ENCODE peak calls at places on chromosome 1, in four cellular contexts. D is suprapubic skin; Q is CD4-positive, alpha-beta T cell; G is esophagus muscularis mucosa. U is an unnamed sample. For H3K9me3, the result is how much of the 10 kb centered on the place peaks cover.

GRCh38 chr1:204261266-204261665 is 47.5 kb upstream of the GOLT1A start:
- DNase-seq in G (no peak), D (no peak), Q (no peak), U (no peak)

GRCh38 chr1:56375184-56375837 is 204.1 kb downstream of the PLPP3 start:
- DNase-seq in Q (no peak), D (no peak), G (peak), U (no peak)

GRCh38 chr1:222713091-222714012 is 988 bp downstream of the BROX start:
- DNase-seq in D (peak), G (peak), Q (peak), U (peak)

GRCh38 chr1:202710070-202711025 is at the start of gene SYT2:
- DNase-seq in D (no peak), Q (no peak), G (no peak), U (peak)

GRCh38 chr1:32361674-32362473 is 411 bp downstream of the FAM229A start:
- DNase-seq in D (no peak), Q (peak), G (no peak), U (peak)

GRCh38 chr1:205240118-205240517 is 12.4 kb downstream of the TMCC2 start:
- DNase-seq in G (no peak), Q (no peak), D (peak), U (no peak)

GRCh38 chr1:216215169-216215568 is 208.1 kb downstream of the USH2A start:
- DNase-seq in Q (no peak), D (no peak), G (no peak), U (no peak)

GRCh38 chr1:166868639-166869038 is 7.4 kb downstream of the TADA1 start:
- DNase-seq in G (peak), Q (no peak), D (no peak), U (no peak)

GRCh38 chr1:29156543-29157268 is 25.0 kb downstream of the SRSF4 start:
- DNase-seq in Q (no peak), D (no peak), G (no peak), U (no peak)

GRCh38 chr1:54285815-54286214 is 85.8 kb downstream of the MRPL37 start:
- DNase-seq in Q (no peak), D (no peak), G (no peak), U (no peak)

GRCh38 chr1:211891708-211892107 is 61.1 kb upstream of the LPGAT1 start:
- DNase-seq in D (no peak), G (no peak), Q (no peak), U (no peak)

GRCh38 chr1:94606471-94606870 is 64.9 kb upstream of the F3 start:
- DNase-seq in G (no peak), D (no peak), Q (no peak), U (no peak)

GRCh38 chr1:2926447-2927055 is 94.7 kb upstream of the ACTRT2 start:
- DNase-seq in D (no peak), Q (no peak), G (no peak), U (no peak)

GRCh38 chr1:204225841-204226745 is 12.3 kb upstream of the GOLT1A start:
- DNase-seq in G (no peak), D (no peak), Q (no peak), U (peak)

GRCh38 chr1:198499588-198499987 is 40.9 kb downstream of the ATP6V1G3 start:
- DNase-seq in G (no peak), Q (no peak), D (no peak), U (no peak)

GRCh38 chr1:238152119-238152518 is 261.4 kb upstream of the ZP4 start:
- DNase-seq in G (no peak), D (no peak), Q (no peak), U (no peak)
- H3K27ac ChIP-seq in G (no peak), D (no peak), Q (no peak), U (no peak)

DNA sequence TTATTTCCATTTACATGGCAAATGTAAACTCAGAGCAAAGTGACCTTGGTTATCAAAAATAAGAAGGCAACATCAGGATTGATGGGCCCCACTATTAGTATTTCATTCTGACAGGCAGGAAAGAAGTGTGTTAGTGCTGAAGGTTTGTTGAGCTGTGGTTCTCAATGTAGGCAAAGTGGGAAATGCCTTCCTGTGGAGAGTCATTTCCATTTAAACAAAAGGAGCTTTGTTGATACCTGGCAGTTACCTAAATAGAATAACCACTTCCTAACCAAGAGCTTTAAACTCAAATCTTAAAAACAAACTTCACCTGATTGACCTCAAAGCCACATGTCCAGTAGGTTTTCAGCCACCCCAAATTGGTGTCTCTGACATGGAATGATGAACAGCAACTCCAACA is 579.9 kb upstream of the BEND5 start:
- DNase-seq in D (no peak), G (no peak), Q (no peak), U (no peak)
- H3K9me3 ChIP-seq in D (under half), G (under half), Q (under half), U (under half)

DNA sequence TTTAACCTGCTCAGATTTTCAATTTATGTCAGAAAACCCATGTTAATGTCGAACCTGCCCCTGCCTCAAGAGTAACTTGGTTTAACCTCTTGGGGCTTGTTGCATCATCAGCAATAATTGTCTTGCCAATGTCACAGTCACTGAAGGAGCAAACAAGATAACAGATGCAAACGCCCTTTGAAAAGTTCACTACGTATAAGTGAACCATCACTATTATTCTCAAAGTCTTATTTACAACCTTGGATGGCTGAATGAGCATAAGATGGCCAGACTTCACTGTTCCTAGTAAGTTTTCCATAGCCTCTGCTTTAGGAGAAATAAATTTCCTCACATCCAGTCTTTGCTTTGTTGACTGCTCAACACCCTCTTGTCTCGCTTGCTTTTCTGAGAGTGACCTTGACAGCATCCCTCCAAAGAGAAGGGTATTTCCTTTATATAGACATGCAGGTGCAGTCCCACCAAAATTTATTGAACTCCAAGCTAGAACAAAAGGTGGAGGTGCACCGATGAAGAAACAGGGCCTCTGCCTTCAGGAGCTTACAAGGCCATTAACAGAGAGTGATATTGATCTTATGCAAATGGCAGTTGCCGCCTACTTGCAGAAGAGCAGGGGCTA is 749 bp upstream of the LRIG2 start:
- DNase-seq in Q (no peak), D (no peak), G (no peak), U (no peak)
- TF ChIP-seq CTCF in Q (no peak), D (no peak), G (no peak), U (no peak)

DNA sequence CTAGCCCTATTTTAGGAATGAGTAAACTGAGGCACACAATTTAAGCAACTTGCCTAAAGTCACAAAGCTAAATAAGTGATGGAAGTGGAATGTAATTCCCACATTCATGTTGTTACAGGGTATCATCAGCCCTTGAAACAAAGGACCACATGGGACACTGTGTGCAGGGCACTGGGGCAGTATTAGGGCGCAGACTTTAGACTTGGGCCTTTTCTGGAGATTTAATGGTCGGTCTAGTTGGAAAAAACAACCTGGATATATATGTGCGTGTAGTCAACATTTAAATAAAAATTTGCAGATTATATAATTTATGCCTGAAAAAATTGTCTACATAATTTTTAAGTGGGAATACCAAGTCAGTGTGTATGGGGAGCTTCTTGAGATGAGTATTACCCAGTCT is 1.5 kb downstream of the KDM1A start:
- DNase-seq in G (no peak), D (no peak), Q (no peak), U (no peak)
- H3K27ac ChIP-seq in G (peak), D (no peak), Q (no peak), U (no peak)